ENCODE peak calls at places on chromosomes 12 and 14, in seven cellular contexts. U is ELR; Z is CD8-positive, alpha-beta T cell; B is amniotic stem cell; Y is GM04503; A is NCI-H1092; X is fibroblast of villous mesenchyme. H is an unnamed sample.

GRCh38 chr12:104952816-104953215 is 5.3 kb downstream of the SLC41A2 start:
- DNase-seq in U (no peak), Z (no peak), B (no peak), Y (no peak), A (no peak), X (no peak), H (no peak)

GRCh38 chr12:103803847-103804246 is 37.2 kb downstream of the NT5DC3 start:
- DNase-seq in U (no peak), Z (no peak), B (no peak), Y (no peak), A (no peak), X (no peak), H (no peak)

GRCh38 chr12:82672811-82673495 is 13.8 kb upstream of the TMTC2 start:
- DNase-seq in U (no peak), Z (no peak), B (no peak), Y (no peak), A (no peak), X (no peak), H (no peak)

GRCh38 chr12:54935235-54935951 is 49.2 kb downstream of the TESPA1 start:
- DNase-seq in U (peak), Z (no peak), B (peak), Y (peak), A (no peak), X (peak), H (no peak)

GRCh38 chr12:108313236-108313608 is 25.9 kb downstream of the CMKLR1 start:
- DNase-seq in U (no peak), Z (no peak), B (no peak), Y (no peak), A (no peak), X (peak), H (no peak)

GRCh38 chr12:116559080-116559329 is 176 bp upstream of the MAP1LC3B2 start:
- DNase-seq in U (no peak), Z (no peak), B (no peak), Y (no peak), A (no peak), X (no peak), H (no peak)

GRCh38 chr14:87667661-87668060 is 325.3 kb downstream of the GALC start:
- DNase-seq in U (no peak), Z (no peak), B (no peak), Y (no peak), A (no peak), X (no peak), H (no peak)

GRCh38 chr14:58560208-58560607 is 77.6 kb upstream of the DACT1 start:
- DNase-seq in U (peak), Z (no peak), B (no peak), Y (no peak), A (no peak), X (peak), H (no peak)

GRCh38 chr14:92960706-92961566 is 38.0 kb downstream of the CHGA start:
- DNase-seq in U (peak), Z (no peak), B (no peak), Y (no peak), A (no peak), X (no peak), H (no peak)

GRCh38 chr12:28951941-28952340 is 197.1 kb upstream of the FAR2 start:
- DNase-seq in U (no peak), Z (no peak), B (no peak), Y (no peak), A (no peak), X (no peak), H (no peak)

H was measured in left colon.